ENCODE peak calls at places on chromosomes 6 and 20, in six cellular contexts. A is aorta; L is T-helper 1 cell; J is brain microvascular endothelial cell; R is mucosa of gallbladder; S is effector memory CD4-positive, alpha-beta T cell. Z is an unnamed sample.

GRCh38 chr20:50496773-50497375 is 13.3 kb upstream of the PTPN1 start:
- DNase-seq in A (no peak), J (no peak), R (no peak), L (no peak), S (no peak), Z (no peak)

GRCh38 chr20:5678769-5679168 is 71.4 kb upstream of the SHLD1 start:
- DNase-seq in A (no peak), J (no peak), R (no peak), S (no peak), L (no peak), Z (no peak)

GRCh38 chr20:17314262-17314661 is 87.4 kb downstream of the PCSK2 start:
- DNase-seq in S (no peak), L (no peak), R (no peak), A (no peak), J (no peak), Z (no peak)

GRCh38 chr20:36754656-36755222 is 8.8 kb upstream of the NDRG3 start:
- DNase-seq in A (no peak), J (peak), L (no peak), R (peak), S (no peak), Z (no peak)

GRCh38 chr20:23877524-23877923 is 2.0 kb downstream of the CST5 start:
- DNase-seq in R (no peak), A (no peak), S (no peak), J (no peak), L (no peak), Z (no peak)

GRCh38 chr20:33387177-33387576 is 14.1 kb downstream of the CDK5RAP1 start:
- DNase-seq in S (no peak), L (no peak), A (no peak), R (no peak), J (peak), Z (no peak)

GRCh38 chr6:150937126-150937906 is 71.8 kb downstream of the MTHFD1L start:
- DNase-seq in R (no peak), A (no peak), L (no peak), S (no peak), J (no peak), Z (peak)

GRCh38 chr6:93219447-93219846 is 199.9 kb downstream of the EPHA7 start:
- DNase-seq in A (no peak), R (no peak), S (no peak), L (no peak), J (no peak), Z (no peak)

GRCh38 chr6:110537208-110538123 is 61.1 kb upstream of the SLC22A16 start:
- DNase-seq in R (peak), L (no peak), S (no peak), J (peak), A (no peak), Z (no peak)

GRCh38 chr6:90098637-90099036 is 198.0 kb downstream of the BACH2 start:
- DNase-seq in A (no peak), R (no peak), L (no peak), J (no peak), S (no peak), Z (no peak)

GRCh38 chr20:11849976-11850670 is 67.6 kb upstream of the BTBD3 start:
- DNase-seq in A (no peak), L (no peak), R (no peak), J (peak), S (no peak), Z (no peak)

GRCh38 chr6:112980676-112981075 is 633.5 kb downstream of the RFPL4B start:
- DNase-seq in S (no peak), R (no peak), A (no peak), L (no peak), J (no peak), Z (no peak)

GRCh38 chr6:119241124-119241491 is 108.5 kb downstream of the MAN1A1 start:
- DNase-seq in S (no peak), J (no peak), A (no peak), R (peak), L (no peak), Z (no peak)

GRCh38 chr20:33647603-33648395 is 14.3 kb upstream of the C20orf144 start:
- DNase-seq in S (no peak), J (peak), A (no peak), L (no peak), R (no peak), Z (peak)

GRCh38 chr6:36244641-36245280 is 25.1 kb upstream of the PNPLA1 start:
- DNase-seq in J (no peak), A (no peak), L (no peak), S (no peak), R (no peak), Z (peak)

GRCh38 chr20:34240698-34241615 is at the start of gene ASIP:
- DNase-seq in A (no peak), S (no peak), R (no peak), L (no peak), J (no peak), Z (no peak)

GRCh38 chr6:1942834-1943233 is 302.6 kb downstream of the GMDS start:
- DNase-seq in J (no peak), A (no peak), S (no peak), R (no peak), L (no peak), Z (no peak)

GRCh38 chr6:154763650-154764049 is 30.4 kb downstream of the SCAF8 start:
- DNase-seq in A (no peak), R (no peak), S (no peak), L (no peak), J (no peak), Z (no peak)

GRCh38 chr6:115882771-115883170 is 177.9 kb downstream of the FRK start:
- DNase-seq in A (no peak), R (no peak), J (no peak), L (no peak), S (no peak), Z (no peak)

GRCh38 chr6:52829046-52829817 is 11.4 kb downstream of the GSTA5 start:
- DNase-seq in S (no peak), R (no peak), J (no peak), L (no peak), A (no peak), Z (peak)

GRCh38 chr20:63357921-63358905 is 2.9 kb downstream of the CHRNA4 start:
- DNase-seq in A (no peak), L (no peak), J (no peak), R (peak), S (no peak), Z (no peak)

GRCh38 chr6:14658030-14658429 is 540.5 kb downstream of the CD83 start:
- DNase-seq in A (no peak), S (no peak), L (no peak), J (no peak), R (no peak), Z (no peak)

GRCh38 chr6:70131528-70131927 is 171.4 kb downstream of the COL9A1 start:
- DNase-seq in R (no peak), J (no peak), A (no peak), S (no peak), L (no peak), Z (no peak)

GRCh38 chr6:138386897-138387296 is 9.2 kb downstream of the SMIM28 start:
- DNase-seq in R (no peak), S (no peak), J (no peak), L (no peak), A (no peak), Z (no peak)